ENCODE peak calls at places on chromosome 22, in six cellular contexts. One of them, this sample, is unnamed.
A peak's percentile ranks its signal among the peaks of the same experiment; 100 is the strongest.

GRCh38 chr22:39292561-39293074 is 26.8 kb downstream of the RPL3 start:
- DNase-seq in kidney: peak; percentile 97
- DNase-seq in fibroblast of the conjunctiva: peak; percentile 80
- DNase-seq in heart left ventricle: peak; percentile 94
- DNase-seq in CD4-positive, alpha-beta T cell: no peak
- DNase-seq in IMR-90: peak; percentile 92
- DNase-seq in this sample: peak; percentile 93

GRCh38 chr22:28981818-28982499 is 79.7 kb downstream of the C22orf31 start:
- DNase-seq in heart left ventricle: no peak
- DNase-seq in IMR-90: no peak
- DNase-seq in fibroblast of the conjunctiva: no peak
- DNase-seq in CD4-positive, alpha-beta T cell: no peak
- DNase-seq in kidney: no peak
- DNase-seq in this sample: no peak

GRCh38 chr22:40791241-40791640 is 27.9 kb downstream of the SLC25A17 start:
- DNase-seq in CD4-positive, alpha-beta T cell: no peak
- DNase-seq in fibroblast of the conjunctiva: no peak
- DNase-seq in heart left ventricle: no peak
- DNase-seq in kidney: no peak
- DNase-seq in IMR-90: no peak
- DNase-seq in this sample: no peak

GRCh38 chr22:49209452-49210195 is 618.0 kb downstream of the BRD1 start:
- DNase-seq in fibroblast of the conjunctiva: no peak
- DNase-seq in kidney: peak; percentile 75
- DNase-seq in IMR-90: no peak
- DNase-seq in CD4-positive, alpha-beta T cell: no peak
- DNase-seq in heart left ventricle: peak; percentile 7
- DNase-seq in this sample: no peak

GRCh38 chr22:45223304-45224117 is 17.2 kb downstream of the KIAA0930 start:
- DNase-seq in CD4-positive, alpha-beta T cell: no peak
- DNase-seq in fibroblast of the conjunctiva: no peak
- DNase-seq in heart left ventricle: no peak
- DNase-seq in kidney: no peak
- DNase-seq in IMR-90: no peak
- DNase-seq in this sample: no peak

GRCh38 chr22:46638601-46639431 is 18.6 kb downstream of the GRAMD4 start:
- DNase-seq in kidney: no peak
- DNase-seq in heart left ventricle: no peak
- DNase-seq in fibroblast of the conjunctiva: no peak
- DNase-seq in IMR-90: peak; percentile 33
- DNase-seq in CD4-positive, alpha-beta T cell: no peak
- DNase-seq in this sample: no peak

GRCh38 chr22:25402501-25403283 is 161.8 kb upstream of the GRK3 start:
- DNase-seq in heart left ventricle: peak; percentile 64
- DNase-seq in fibroblast of the conjunctiva: no peak
- DNase-seq in IMR-90: peak; percentile 59
- DNase-seq in kidney: peak; percentile 64
- DNase-seq in CD4-positive, alpha-beta T cell: no peak
- DNase-seq in this sample: peak; percentile 26

GRCh38 chr22:42635531-42635930 is 4.9 kb downstream of the ATP5MGL start:
- DNase-seq in kidney: no peak
- DNase-seq in IMR-90: peak; percentile 90
- DNase-seq in CD4-positive, alpha-beta T cell: no peak
- DNase-seq in fibroblast of the conjunctiva: peak; percentile 87
- DNase-seq in heart left ventricle: peak; percentile 77
- DNase-seq in this sample: no peak

GRCh38 chr22:27668828-27669797 is 132.4 kb downstream of the MN1 start:
- DNase-seq in fibroblast of the conjunctiva: no peak
- DNase-seq in IMR-90: peak; percentile 18
- DNase-seq in heart left ventricle: peak; percentile 90
- DNase-seq in CD4-positive, alpha-beta T cell: no peak
- DNase-seq in kidney: peak; percentile 79
- DNase-seq in this sample: peak; percentile 15

GRCh38 chr22:23098718-23099524 is 28.6 kb downstream of the GNAZ start:
- DNase-seq in fibroblast of the conjunctiva: no peak
- DNase-seq in kidney: no peak
- DNase-seq in heart left ventricle: no peak
- DNase-seq in CD4-positive, alpha-beta T cell: no peak
- DNase-seq in IMR-90: no peak
- DNase-seq in this sample: no peak

GRCh38 chr22:38257170-38257569 is 15.6 kb downstream of the TMEM184B start:
- DNase-seq in kidney: no peak
- DNase-seq in CD4-positive, alpha-beta T cell: no peak
- DNase-seq in heart left ventricle: no peak
- DNase-seq in fibroblast of the conjunctiva: peak; percentile 51
- DNase-seq in IMR-90: peak; percentile 81
- DNase-seq in this sample: no peak